ENCODE peak calls at places on chromosomes 6 and 20, in five cellular contexts. One of them, this sample, is unnamed.

GRCh38 chr6:1497593-1498105 is 108.3 kb downstream of the FOXF2 start:
- DNase-seq in H9: no peak
- DNase-seq in lower leg skin: no peak
- DNase-seq in pancreas: no peak
- DNase-seq in GM23338: peak; percentile 22
- DNase-seq in this sample: no peak

GRCh38 chr20:2705931-2706645 is 13.5 kb downstream of the EBF4 start:
- DNase-seq in pancreas: no peak
- DNase-seq in GM23338: peak; percentile 74
- DNase-seq in H9: peak; percentile 68
- DNase-seq in lower leg skin: no peak
- DNase-seq in this sample: no peak

GRCh38 chr6:146544783-146545182 is 1.1 kb downstream of the RAB32 start:
- DNase-seq in lower leg skin: no peak
- DNase-seq in pancreas: no peak
- DNase-seq in GM23338: no peak
- DNase-seq in H9: no peak
- DNase-seq in this sample: no peak

GRCh38 chr6:654136-654535 is 2.8 kb downstream of the HUS1B start:
- DNase-seq in GM23338: no peak
- DNase-seq in pancreas: no peak
- DNase-seq in lower leg skin: no peak
- DNase-seq in H9: no peak
- DNase-seq in this sample: no peak

GRCh38 chr6:123316733-123317323 is 319.9 kb downstream of the TRDN start:
- DNase-seq in pancreas: no peak
- DNase-seq in GM23338: peak; percentile 56
- DNase-seq in H9: no peak
- DNase-seq in lower leg skin: no peak
- DNase-seq in this sample: no peak

GRCh38 chr20:51220293-51220706 is 197.4 kb upstream of the KCNG1 start:
- DNase-seq in pancreas: peak; percentile 79
- DNase-seq in GM23338: peak; percentile 74
- DNase-seq in H9: peak; percentile 76
- DNase-seq in lower leg skin: no peak
- DNase-seq in this sample: no peak

GRCh38 chr20:46179811-46180326 is 61.8 kb downstream of the CD40 start:
- DNase-seq in lower leg skin: no peak
- DNase-seq in H9: no peak
- DNase-seq in GM23338: no peak
- DNase-seq in pancreas: no peak
- DNase-seq in this sample: no peak

GRCh38 chr6:100099189-100100074 is 105.4 kb upstream of the MCHR2 start:
- DNase-seq in pancreas: no peak
- DNase-seq in GM23338: peak; percentile 58
- DNase-seq in lower leg skin: no peak
- DNase-seq in H9: no peak
- DNase-seq in this sample: no peak

GRCh38 chr6:3162565-3163247 is 5.4 kb upstream of the TUBB2A start:
- DNase-seq in pancreas: peak; percentile 86
- DNase-seq in GM23338: peak; percentile 89
- DNase-seq in H9: peak; percentile 81
- DNase-seq in lower leg skin: peak; percentile 63
- DNase-seq in this sample: peak; percentile 81

GRCh38 chr20:38167851-38168760 is 3.0 kb upstream of the TGM2 start:
- DNase-seq in GM23338: peak; percentile 56
- DNase-seq in pancreas: peak; percentile 51
- DNase-seq in H9: peak; percentile 43
- DNase-seq in lower leg skin: no peak
- DNase-seq in this sample: no peak

GRCh38 chr20:19832875-19833274 is 74.8 kb downstream of the RIN2 start:
- DNase-seq in GM23338: no peak
- DNase-seq in lower leg skin: no peak
- DNase-seq in pancreas: no peak
- DNase-seq in H9: no peak
- DNase-seq in this sample: no peak

GRCh38 chr6:17820055-17820454 is 113.3 kb upstream of the NUP153 start:
- DNase-seq in pancreas: no peak
- DNase-seq in GM23338: peak; percentile 39
- DNase-seq in H9: peak; percentile 47
- DNase-seq in lower leg skin: no peak
- DNase-seq in this sample: no peak
- TF ChIP-seq CTCF in pancreas: no peak
- TF ChIP-seq CTCF in GM23338: peak; percentile 17
- TF ChIP-seq CTCF in H9: no peak
- TF ChIP-seq CTCF in lower leg skin: no peak
- TF ChIP-seq CTCF in this sample: no peak

GRCh38 chr6:106510090-106510970 is 119.0 kb downstream of the RTN4IP1 start:
- DNase-seq in H9: peak; percentile 64
- DNase-seq in lower leg skin: peak; percentile 62
- DNase-seq in pancreas: peak; percentile 76
- DNase-seq in GM23338: peak; percentile 71
- DNase-seq in this sample: no peak
- TF ChIP-seq CTCF in H9: peak; percentile 47
- TF ChIP-seq CTCF in lower leg skin: no peak
- TF ChIP-seq CTCF in pancreas: no peak
- TF ChIP-seq CTCF in GM23338: peak; percentile 15
- TF ChIP-seq CTCF in this sample: peak; percentile 24

DNA sequence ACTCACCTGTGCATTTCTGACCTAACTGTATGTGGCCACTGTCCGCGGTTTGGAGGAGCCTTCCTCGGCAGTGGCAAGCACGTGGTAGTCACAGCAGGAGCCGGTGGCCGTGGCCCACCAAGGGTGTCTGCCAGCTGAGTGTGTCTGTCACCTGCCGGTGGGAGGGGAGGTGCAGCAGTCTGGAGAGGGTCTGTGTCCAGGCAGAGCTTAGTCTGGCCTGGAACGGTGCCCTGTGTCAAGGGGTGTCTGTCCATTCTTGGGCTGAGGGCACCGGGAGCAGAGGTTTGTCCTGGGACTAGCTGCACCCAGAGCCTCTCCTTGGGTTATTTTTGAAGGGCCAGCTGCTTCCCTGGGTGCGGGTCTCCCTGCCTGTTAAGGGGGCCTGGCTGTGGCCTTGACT is 5.0 kb downstream of the RBM38 start:
- DNase-seq in lower leg skin: no peak
- DNase-seq in H9: no peak
- DNase-seq in GM23338: no peak
- DNase-seq in pancreas: peak; percentile 36
- DNase-seq in this sample: no peak
- TF ChIP-seq CTCF in lower leg skin: no peak
- TF ChIP-seq CTCF in H9: no peak
- TF ChIP-seq CTCF in GM23338: no peak
- TF ChIP-seq CTCF in pancreas: no peak
- TF ChIP-seq CTCF in this sample: no peak

GRCh38 chr6:20483902-20484497 is 50.3 kb upstream of the CDKAL1 start:
- DNase-seq in GM23338: peak; percentile 27
- DNase-seq in lower leg skin: no peak
- DNase-seq in H9: no peak
- DNase-seq in pancreas: no peak
- DNase-seq in this sample: no peak
- TF ChIP-seq CTCF in GM23338: peak; percentile 16
- TF ChIP-seq CTCF in lower leg skin: no peak
- TF ChIP-seq CTCF in H9: peak; percentile 29
- TF ChIP-seq CTCF in pancreas: no peak
- TF ChIP-seq CTCF in this sample: no peak

GRCh38 chr6:6711832-6712231 is 123.3 kb downstream of the LY86 start:
- DNase-seq in lower leg skin: no peak
- DNase-seq in H9: no peak
- DNase-seq in pancreas: no peak
- DNase-seq in GM23338: no peak
- DNase-seq in this sample: no peak

GRCh38 chr6:6714498-6715360 is 126.2 kb downstream of the LY86 start:
- DNase-seq in lower leg skin: no peak
- DNase-seq in GM23338: no peak
- DNase-seq in pancreas: no peak
- DNase-seq in H9: no peak
- DNase-seq in this sample: no peak

GRCh38 chr6:6713660-6714446 is 125.3 kb downstream of the LY86 start:
- DNase-seq in H9: no peak
- DNase-seq in pancreas: no peak
- DNase-seq in lower leg skin: no peak
- DNase-seq in GM23338: no peak
- DNase-seq in this sample: no peak

GRCh38 chr6:6712979-6713514 is 124.5 kb downstream of the LY86 start:
- DNase-seq in lower leg skin: no peak
- DNase-seq in H9: no peak
- DNase-seq in GM23338: no peak
- DNase-seq in pancreas: no peak
- DNase-seq in this sample: no peak

GRCh38 chr6:6712258-6712978 is 123.9 kb downstream of the LY86 start:
- DNase-seq in H9: no peak
- DNase-seq in lower leg skin: no peak
- DNase-seq in GM23338: no peak
- DNase-seq in pancreas: peak; percentile 66
- DNase-seq in this sample: no peak
- TF ChIP-seq CTCF in H9: no peak
- TF ChIP-seq CTCF in lower leg skin: no peak
- TF ChIP-seq CTCF in GM23338: no peak
- TF ChIP-seq CTCF in pancreas: no peak
- TF ChIP-seq CTCF in this sample: no peak

GRCh38 chr6:166032366-166033171 is 135.1 kb downstream of the TBXT start:
- DNase-seq in pancreas: no peak
- DNase-seq in lower leg skin: no peak
- DNase-seq in GM23338: peak; percentile 81
- DNase-seq in H9: peak; percentile 76
- DNase-seq in this sample: no peak
- TF ChIP-seq CTCF in pancreas: no peak
- TF ChIP-seq CTCF in lower leg skin: no peak
- TF ChIP-seq CTCF in GM23338: peak; percentile 53
- TF ChIP-seq CTCF in H9: peak; percentile 63
- TF ChIP-seq CTCF in this sample: peak; percentile 60

DNA sequence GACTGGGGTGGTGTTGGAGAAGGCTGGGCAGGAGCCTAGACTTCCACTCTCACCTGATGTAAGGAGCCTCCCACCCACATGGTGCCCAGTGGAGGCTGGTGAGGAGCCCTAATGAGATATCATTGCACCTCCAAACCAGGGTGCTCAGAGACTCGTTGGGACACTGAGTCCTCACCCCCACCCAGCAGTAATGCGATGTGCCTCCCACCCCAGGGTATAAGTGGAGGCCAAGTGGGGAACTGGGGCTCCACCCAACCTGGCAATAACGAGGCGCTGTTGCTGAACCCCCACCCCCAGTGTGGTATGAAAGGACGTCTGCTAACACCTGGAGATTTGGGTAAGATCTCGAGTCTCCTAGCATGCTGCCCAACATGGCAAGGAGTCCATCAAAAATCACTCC is 510.2 kb downstream of the PREX1 start:
- DNase-seq in GM23338: no peak
- DNase-seq in lower leg skin: no peak
- DNase-seq in H9: no peak
- DNase-seq in pancreas: no peak
- DNase-seq in this sample: no peak
- TF ChIP-seq CTCF in GM23338: no peak
- TF ChIP-seq CTCF in lower leg skin: no peak
- TF ChIP-seq CTCF in H9: no peak
- TF ChIP-seq CTCF in pancreas: no peak
- TF ChIP-seq CTCF in this sample: no peak

This sample was measured in type B pancreatic cell.